ENCODE peak calls at places on chromosomes 3 and 15, in five cellular contexts. P is KBM-7; F is naive thymus-derived CD8-positive, alpha-beta T cell; H is MM.1S; K is T-helper 1 cell. B is an unnamed sample.

GRCh38 chr3:147313513-147313912 is 92.8 kb downstream of the ZIC4 start:
- DNase-seq in P (no peak), F (no peak), H (no peak), K (no peak), B (no peak)

GRCh38 chr3:194720048-194720447 is 34.4 kb downstream of the FAM43A start:
- DNase-seq in P (no peak), F (no peak), H (no peak), K (no peak), B (no peak)

GRCh38 chr15:56733131-56734012 is at the start of gene ZNF280D:
- DNase-seq in P (peak; percentile 89), F (peak; percentile 80), H (peak; percentile 84), K (peak; percentile 60), B (peak; percentile 68)

GRCh38 chr3:148233403-148233802 is 464.3 kb upstream of the AGTR1 start:
- DNase-seq in P (no peak), F (no peak), H (no peak), K (no peak), B (no peak)

GRCh38 chr15:77370580-77370979 is 49.3 kb downstream of the PEAK1 start:
- DNase-seq in P (no peak), F (no peak), H (no peak), K (no peak), B (no peak)

GRCh38 chr3:196772102-196772501 is 32.4 kb downstream of the PAK2 start:
- DNase-seq in P (no peak), F (no peak), H (no peak), K (no peak), B (no peak)

GRCh38 chr3:136444581-136444980 is 194.4 kb downstream of the PCCB start:
- DNase-seq in P (no peak), F (no peak), H (no peak), K (no peak), B (no peak)

GRCh38 chr3:195900426-195901355 is 7.7 kb downstream of the TNK2 start:
- DNase-seq in P (peak; percentile 81), F (no peak), H (no peak), K (no peak), B (peak; percentile 51)

GRCh38 chr3:180700941-180701340 is 21.7 kb upstream of the CCDC39 start:
- DNase-seq in P (no peak), F (no peak), H (no peak), K (no peak), B (no peak)

GRCh38 chr3:133893683-133894333 is 1.9 kb downstream of the RAB6B start:
- DNase-seq in P (no peak), F (no peak), H (no peak), K (no peak), B (no peak)

GRCh38 chr3:194987571-194988494 is 283.1 kb downstream of the XXYLT1 start:
- DNase-seq in P (no peak), F (no peak), H (no peak), K (no peak), B (no peak)

GRCh38 chr15:74389115-74390048 is 21.9 kb upstream of the CYP11A1 start:
- DNase-seq in P (peak; percentile 97), F (no peak), H (no peak), K (no peak), B (no peak)

GRCh38 chr15:35912196-35912595 is 366.2 kb upstream of the DPH6 start:
- DNase-seq in P (no peak), F (no peak), H (no peak), K (no peak), B (no peak)

GRCh38 chr15:100241572-100242479 is 99.9 kb downstream of the ADAMTS17 start:
- DNase-seq in P (peak; percentile 45), F (no peak), H (no peak), K (no peak), B (no peak)

GRCh38 chr15:60605879-60606304 is 127.0 kb upstream of the ICE2 start:
- DNase-seq in P (no peak), F (no peak), H (no peak), K (no peak), B (no peak)

GRCh38 chr3:81483046-81483445 is 278.4 kb downstream of the GBE1 start:
- DNase-seq in P (no peak), F (no peak), H (no peak), K (no peak), B (no peak)

GRCh38 chr3:125435231-125435630 is 60.1 kb upstream of the ZNF148 start:
- DNase-seq in P (no peak), F (no peak), H (no peak), K (no peak), B (no peak)

GRCh38 chr15:74413350-74414080 is 20.2 kb downstream of the SEMA7A start:
- DNase-seq in P (no peak), F (no peak), H (no peak), K (no peak), B (no peak)

GRCh38 chr15:27490867-27491595 is 520.0 kb downstream of the GABRG3 start:
- DNase-seq in P (no peak), F (no peak), H (no peak), K (no peak), B (no peak)